ENCODE peak calls at places on chromosomes 7 and 10, in five cellular contexts. A, N, T, J and L are unnamed samples.
A peak's percentile ranks its signal among the peaks of the same experiment; 100 is the strongest.

GRCh38 chr10:119209050-119209735 is 1.8 kb downstream of the GRK5 start:
- DNase-seq in T (peak; percentile 64), N (peak; percentile 9), A (peak; percentile 84), J (peak; percentile 59), L (peak; percentile 35)

GRCh38 chr7:135704074-135704473 is 23.9 kb downstream of the SLC13A4 start:
- DNase-seq in A (no peak), J (no peak), T (no peak), N (no peak), L (no peak)

GRCh38 chr10:74047871-74048270 is 50.0 kb downstream of the VCL start:
- DNase-seq in A (no peak), T (no peak), N (peak; percentile 61), J (no peak), L (no peak)

GRCh38 chr10:126247454-126247975 is 140.8 kb downstream of the ADAM12 start:
- DNase-seq in A (peak; percentile 60), J (no peak), T (peak; percentile 86), N (peak; percentile 64), L (no peak)

GRCh38 chr10:27157150-27157549 is 2.0 kb downstream of the MASTL start:
- DNase-seq in J (peak; percentile 34), A (no peak), N (no peak), T (no peak), L (no peak)

GRCh38 chr10:130026670-130027456 is 62.8 kb upstream of the EBF3 start:
- DNase-seq in A (no peak), J (no peak), N (no peak), T (no peak), L (no peak)

GRCh38 chr10:1050145-1050544 is 1.2 kb upstream of the IDI1 start:
- DNase-seq in N (no peak), A (no peak), J (peak; percentile 22), T (no peak), L (peak; percentile 29)

GRCh38 chr10:47165168-47165710 is 134.8 kb upstream of the GDF10 start:
- DNase-seq in N (no peak), T (no peak), A (no peak), J (no peak), L (no peak)

GRCh38 chr10:121159670-121160069 is 308.5 kb downstream of the WDR11 start:
- DNase-seq in N (no peak), A (no peak), T (no peak), J (no peak), L (no peak)

GRCh38 chr10:131762789-131763696 is 137.8 kb upstream of the PPP2R2D start:
- DNase-seq in J (no peak), A (no peak), N (no peak), T (no peak), L (no peak)

GRCh38 chr10:99346247-99346646 is 17.1 kb downstream of the CNNM1 start:
- DNase-seq in J (no peak), A (no peak), N (no peak), T (no peak), L (no peak)

GRCh38 chr7:115293628-115294236 is 371.8 kb downstream of the MDFIC start:
- DNase-seq in A (no peak), T (no peak), N (no peak), J (no peak), L (no peak)

GRCh38 chr7:74625446-74625845 is 32.1 kb upstream of the GTF2I start:
- DNase-seq in N (no peak), T (no peak), J (peak; percentile 46), A (no peak), L (no peak)

GRCh38 chr10:22250897-22251605 is 33.2 kb upstream of the EBLN1 start:
- DNase-seq in T (no peak), J (no peak), N (no peak), A (no peak), L (no peak)

GRCh38 chr10:17954856-17955255 is 3.1 kb downstream of the SLC39A12 start:
- DNase-seq in A (no peak), T (no peak), J (no peak), N (no peak), L (no peak)

GRCh38 chr10:121527690-121528089 is 70.6 kb downstream of the FGFR2 start:
- DNase-seq in T (peak; percentile 56), N (no peak), A (no peak), J (no peak), L (no peak)

GRCh38 chr10:119395287-119396007 is 147.1 kb downstream of the RGS10 start:
- DNase-seq in J (no peak), T (no peak), N (no peak), A (peak; percentile 58), L (no peak)

GRCh38 chr10:21754410-21755011 is 220.5 kb downstream of the MLLT10 start:
- DNase-seq in T (no peak), J (peak; percentile 84), N (no peak), A (no peak), L (no peak)

GRCh38 chr7:40073239-40073638 is 61.2 kb downstream of the MPLKIP start:
- DNase-seq in A (no peak), N (no peak), T (no peak), J (no peak), L (no peak)

GRCh38 chr7:144508702-144509101 is 105.2 kb upstream of the NOBOX start:
- DNase-seq in J (no peak), N (no peak), T (no peak), A (no peak), L (no peak)

GRCh38 chr10:5070648-5071410 is 23.4 kb upstream of the AKR1C3 start:
- DNase-seq in J (peak; percentile 92), A (no peak), T (no peak), N (no peak), L (no peak)

GRCh38 chr10:107025676-107026075 is 138.8 kb downstream of the SORCS1 start:
- DNase-seq in N (no peak), T (no peak), J (no peak), A (no peak), L (no peak)
- H3K27me3 ChIP-seq in N (no peaks in the 10 kb centered on the region), T (no peaks in the 10 kb centered on the region), J (no peaks in the 10 kb centered on the region), A (peaks cover 4% of the 10 kb centered on the region), L (no peaks in the 10 kb centered on the region)

GRCh38 chr10:70474780-70475179 is 3.8 kb upstream of the PALD1 start:
- DNase-seq in N (peak; percentile 53), T (no peak), J (no peak), A (no peak), L (no peak)
- H3K27me3 ChIP-seq in N (no peaks in the 10 kb centered on the region), T (no peaks in the 10 kb centered on the region), J (peaks cover 7% of the 10 kb centered on the region), A (no peaks in the 10 kb centered on the region), L (no peaks in the 10 kb centered on the region)

DNA sequence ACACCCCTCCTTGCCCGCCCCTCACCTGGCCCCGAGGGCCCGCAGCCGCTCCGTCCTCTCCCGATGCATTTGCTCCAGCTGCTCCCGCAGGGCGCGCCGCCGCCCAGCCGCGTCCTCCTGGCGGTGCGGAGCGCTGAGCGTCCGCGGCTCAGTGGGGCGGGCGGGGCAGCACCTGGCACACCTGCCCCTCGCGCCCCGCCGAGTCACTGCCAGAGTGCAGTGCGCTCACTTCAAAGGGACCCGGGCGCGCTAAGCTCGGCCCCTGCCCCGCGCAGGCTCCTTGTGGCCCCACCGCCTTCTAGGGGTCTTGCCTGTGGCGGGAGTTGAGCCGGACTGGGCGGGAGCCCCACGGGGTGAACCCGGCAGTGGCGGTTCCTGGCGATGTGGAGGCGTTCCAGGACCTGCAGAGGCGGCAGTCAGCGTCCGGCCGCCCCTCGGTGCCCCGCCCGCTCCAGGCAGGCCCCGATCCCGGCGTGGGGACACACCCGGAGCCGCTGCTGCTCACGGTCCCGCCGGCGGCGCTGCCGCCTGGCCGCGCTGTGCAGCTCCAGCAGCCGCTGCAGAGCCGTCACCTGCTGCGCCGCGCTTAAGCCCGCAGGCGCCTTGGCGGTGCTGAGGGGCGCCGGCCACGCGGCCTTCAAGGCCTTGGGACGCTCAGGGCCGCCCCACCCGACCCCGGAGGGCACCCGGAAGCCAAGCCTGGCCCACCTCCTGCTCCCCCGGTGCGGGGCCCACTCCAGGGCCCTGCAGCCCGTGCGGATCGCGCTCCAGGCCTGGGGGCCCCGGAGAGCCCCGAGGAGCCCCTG is 6.7 kb downstream of the ATP6V1F start:
- DNase-seq in N (peak; percentile 78), J (no peak), A (peak; percentile 41), T (peak; percentile 45), L (peak; percentile 53)
- H3K27me3 ChIP-seq in N (no peaks in the 10 kb centered on the region), J (peaks cover 3% of the 10 kb centered on the region), A (no peaks in the 10 kb centered on the region), T (no peaks in the 10 kb centered on the region), L (peaks cover 4% of the 10 kb centered on the region)

GRCh38 chr10:124349993-124350280 is 68.8 kb downstream of the OAT start:
- DNase-seq in J (no peak), A (no peak), T (no peak), N (no peak), L (no peak)
- H3K27me3 ChIP-seq in J (peaks cover 7% of the 10 kb centered on the region), A (no peaks in the 10 kb centered on the region), T (no peaks in the 10 kb centered on the region), N (no peaks in the 10 kb centered on the region), L (no peaks in the 10 kb centered on the region)

GRCh38 chr10:117163061-117163953 is 25.2 kb upstream of the VAX1 start:
- DNase-seq in A (no peak), J (no peak), N (no peak), T (no peak), L (no peak)
- H3K27me3 ChIP-seq in A (peaks cover 100% of the 10 kb centered on the region), J (peaks cover 6% of the 10 kb centered on the region), N (peaks cover 12% of the 10 kb centered on the region), T (peaks cover 97% of the 10 kb centered on the region), L (peaks cover 95% of the 10 kb centered on the region)

DNA sequence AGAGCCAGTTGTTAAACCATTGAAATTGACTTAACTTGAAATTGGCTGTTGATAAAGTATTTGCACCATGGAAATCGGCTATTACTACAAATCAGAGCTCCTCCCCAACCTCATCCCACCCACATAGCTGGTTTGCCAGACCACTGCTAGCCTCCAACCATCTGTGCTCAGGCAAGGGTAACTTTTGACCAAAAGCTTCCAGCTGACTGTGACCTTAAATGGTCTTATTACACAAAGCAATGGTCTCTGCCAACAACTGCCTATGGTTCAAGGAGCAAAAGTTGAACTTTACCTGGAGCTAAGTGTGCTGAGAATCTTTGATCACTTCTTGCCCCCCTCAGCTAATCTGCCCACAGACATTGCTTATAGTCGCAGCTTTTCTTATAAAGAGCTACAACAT is 48.5 kb upstream of the ADRB1 start:
- DNase-seq in N (no peak), J (no peak), T (no peak), A (no peak), L (no peak)
- H3K27me3 ChIP-seq in N (no peaks in the 10 kb centered on the region), J (no peaks in the 10 kb centered on the region), T (no peaks in the 10 kb centered on the region), A (no peaks in the 10 kb centered on the region), L (peaks cover 13% of the 10 kb centered on the region)

GRCh38 chr10:71577345-71577744 is 142.2 kb downstream of the C10orf105 start:
- DNase-seq in T (no peak), A (no peak), J (no peak), N (no peak), L (no peak)

GRCh38 chr10:71578069-71578468 is 141.5 kb downstream of the C10orf105 start:
- DNase-seq in N (no peak), T (no peak), A (no peak), J (no peak), L (no peak)

GRCh38 chr10:71575934-71576801 is 143.4 kb downstream of the C10orf105 start:
- DNase-seq in A (no peak), T (no peak), J (no peak), N (no peak), L (no peak)

GRCh38 chr10:71575446-71575845 is 144.1 kb downstream of the C10orf105 start:
- DNase-seq in T (peak; percentile 51), A (peak; percentile 33), N (no peak), J (no peak), L (no peak)

GRCh38 chr10:71576842-71577241 is 142.7 kb downstream of the C10orf105 start:
- DNase-seq in N (no peak), J (no peak), T (no peak), A (no peak), L (no peak)
- H3K27me3 ChIP-seq in N (no peaks in the 10 kb centered on the region), J (peaks cover 4% of the 10 kb centered on the region), T (no peaks in the 10 kb centered on the region), A (no peaks in the 10 kb centered on the region), L (no peaks in the 10 kb centered on the region)